ENCODE peak calls at places on chromosomes 3 and 15, in six cellular contexts. R is SW480, S is AG08396, L is caudate nucleus, C is progenitor cell of endocrine pancreas, D is NCI-H2171 treated with DMSO at 0.1 percent for 48 hours. Q is an unnamed sample.

GRCh38 chr3:164418426-164418825 is 659.9 kb downstream of the SI start:
- DNase-seq in C (no peak), L (no peak), R (no peak), D (peak; percentile 84), S (no peak), Q (no peak)

GRCh38 chr3:72903004-72903403 is 15.2 kb downstream of the GXYLT2 start:
- DNase-seq in D (no peak), L (no peak), R (peak; percentile 38), C (no peak), S (peak; percentile 75), Q (no peak)

GRCh38 chr3:41352526-41352925 is 153.2 kb downstream of the CTNNB1 start:
- DNase-seq in C (no peak), D (no peak), L (no peak), S (no peak), R (no peak), Q (no peak)

GRCh38 chr3:156643729-156644389 is 30.5 kb upstream of the TIPARP start:
- DNase-seq in S (no peak), L (no peak), C (no peak), R (no peak), D (no peak), Q (no peak)

GRCh38 chr3:134627831-134628230 is 23.0 kb downstream of the KY start:
- DNase-seq in R (no peak), D (no peak), L (no peak), S (no peak), C (peak; percentile 3), Q (no peak)

GRCh38 chr3:44003801-44004200 is 237.9 kb upstream of the TOPAZ1 start:
- DNase-seq in R (no peak), D (no peak), C (no peak), L (no peak), S (no peak), Q (no peak)

GRCh38 chr3:24454393-24454792 is 40.3 kb downstream of the THRB start:
- DNase-seq in C (no peak), D (no peak), S (no peak), R (no peak), L (no peak), Q (no peak)

GRCh38 chr3:49775538-49775937 is 10.8 kb downstream of the IP6K1 start:
- DNase-seq in S (no peak), C (no peak), D (peak; percentile 13), R (no peak), L (no peak), Q (no peak)

GRCh38 chr3:129612350-129613204 is 6.1 kb upstream of the PLXND1 start:
- DNase-seq in C (no peak), D (no peak), L (no peak), R (no peak), S (peak; percentile 43), Q (no peak)

GRCh38 chr3:6540981-6541380 is 319.9 kb upstream of the GRM7 start:
- DNase-seq in D (no peak), C (no peak), R (peak; percentile 21), S (no peak), L (no peak), Q (no peak)

GRCh38 chr3:121894191-121894990 is at the start of gene SLC15A2:
- DNase-seq in D (no peak), C (no peak), S (no peak), L (no peak), R (no peak), Q (peak; percentile 24)

GRCh38 chr3:23199649-23200048 is 3.5 kb upstream of the UBE2E2 start:
- DNase-seq in S (no peak), L (no peak), D (no peak), R (no peak), C (no peak), Q (no peak)

GRCh38 chr3:30353711-30354467 is 252.5 kb upstream of the TGFBR2 start:
- DNase-seq in S (no peak), C (no peak), L (no peak), R (peak; percentile 80), D (no peak), Q (no peak)

GRCh38 chr3:184336484-184337230 is 743 bp upstream of the FAM131A start:
- DNase-seq in L (no peak), S (peak; percentile 79), C (no peak), R (peak; percentile 71), D (peak; percentile 64), Q (no peak)

GRCh38 chr15:70178335-70179084 is 80.8 kb upstream of the TLE3 start:
- DNase-seq in R (no peak), S (no peak), D (no peak), C (no peak), L (no peak), Q (no peak)

GRCh38 chr3:139638518-139638917 is 39.3 kb downstream of the NMNAT3 start:
- DNase-seq in R (no peak), S (no peak), C (no peak), D (no peak), L (no peak), Q (no peak)

GRCh38 chr15:65393091-65393490 is 15.3 kb upstream of the IGDCC3 start:
- DNase-seq in R (no peak), C (no peak), L (no peak), D (no peak), S (no peak), Q (no peak)

GRCh38 chr3:7800006-7800780 is 701.4 kb upstream of the LMCD1 start:
- DNase-seq in L (no peak), S (no peak), R (peak; percentile 9), C (no peak), D (no peak), Q (no peak)

GRCh38 chr3:54954019-54954418 is 26.2 kb upstream of the LRTM1 start:
- DNase-seq in R (peak; percentile 53), D (no peak), C (no peak), S (peak; percentile 65), L (no peak), Q (no peak)

GRCh38 chr15:43872416-43873020 is 45.7 kb downstream of the WDR76 start:
- DNase-seq in L (no peak), D (peak; percentile 63), C (peak; percentile 33), R (peak; percentile 33), S (peak; percentile 71), Q (peak; percentile 46)

GRCh38 chr3:123361019-123361418 is 87.9 kb downstream of the ADCY5 start:
- DNase-seq in D (peak; percentile 36), L (no peak), S (no peak), R (no peak), C (no peak), Q (no peak)

GRCh38 chr15:25327671-25328070 is 111.2 kb downstream of the UBE3A start:
- DNase-seq in S (no peak), R (no peak), D (no peak), L (no peak), C (no peak), Q (no peak)

GRCh38 chr15:34147371-34148140 is 45.7 kb downstream of the PGBD4 start:
- DNase-seq in R (no peak), L (no peak), D (no peak), C (no peak), S (peak; percentile 5), Q (peak; percentile 56)

GRCh38 chr15:64051645-64052259 is 5.5 kb upstream of the DAPK2 start:
- DNase-seq in R (no peak), D (no peak), C (no peak), L (no peak), S (no peak), Q (no peak)

GRCh38 chr3:58799271-58799670 is 132.7 kb upstream of the FAM3D start:
- DNase-seq in S (no peak), D (no peak), R (no peak), L (no peak), C (no peak), Q (no peak)

GRCh38 chr15:100340721-100341661 is 784 bp downstream of the ADAMTS17 start:
- DNase-seq in R (peak; percentile 37), C (no peak), S (no peak), L (no peak), D (no peak), Q (no peak)

GRCh38 chr15:39195988-39196486 is 384.8 kb upstream of the THBS1 start:
- DNase-seq in C (no peak), D (peak; percentile 39), R (no peak), S (peak; percentile 51), L (no peak), Q (no peak)

Q was measured in pulmonary artery endothelial cell.